ENCODE peak calls at places on chromosomes 13 and 19, in seven cellular contexts. L is T follicular helper cell, H is NCI-H2081 treated with DMSO at 0.1 percent for 48 hours, X is astrocyte of the cerebellum, G is T-helper 17 cell, U is AG10803, C is NCI-H526 treated with DMSO at 0.1 percent for 48 hours. Q is an unnamed sample.

GRCh38 chr19:1047696-1048147 is 7.8 kb downstream of the ABCA7 start:
- DNase-seq in H (no peak), C (no peak), G (no peak), L (no peak), X (no peak), U (no peak), Q (no peak)

GRCh38 chr19:55319786-55320185 is 5.4 kb downstream of the TMEM150B start:
- DNase-seq in X (no peak), C (peak; percentile 32), U (peak; percentile 27), H (no peak), L (no peak), G (no peak), Q (no peak)

GRCh38 chr19:7225741-7226140 is 68.5 kb downstream of the INSR start:
- DNase-seq in G (no peak), C (no peak), U (no peak), L (no peak), X (no peak), H (no peak), Q (no peak)

GRCh38 chr13:97810152-97810551 is 143.3 kb upstream of the IPO5 start:
- DNase-seq in U (peak; percentile 3), L (no peak), G (no peak), H (peak; percentile 6), X (no peak), C (peak; percentile 41), Q (peak; percentile 57)

GRCh38 chr13:45781553-45782326 is 69.8 kb downstream of the SIAH3 start:
- DNase-seq in X (peak; percentile 3), G (no peak), L (no peak), H (peak; percentile 57), C (no peak), U (no peak), Q (peak; percentile 1)

GRCh38 chr13:96968027-96968426 is 26.2 kb downstream of the OXGR1 start:
- DNase-seq in X (no peak), C (no peak), G (no peak), U (no peak), L (no peak), H (no peak), Q (peak; percentile 9)

GRCh38 chr13:32720026-32720425 is 133.8 kb downstream of the PDS5B start:
- DNase-seq in C (no peak), U (peak; percentile 26), L (no peak), X (no peak), G (no peak), H (no peak), Q (no peak)

GRCh38 chr13:97506511-97506910 is 72.5 kb downstream of the RAP2A start:
- DNase-seq in C (no peak), H (no peak), X (no peak), L (no peak), G (no peak), U (peak; percentile 70), Q (peak; percentile 11)

GRCh38 chr13:38167164-38167822 is 182.4 kb upstream of the UFM1 start:
- DNase-seq in L (no peak), C (no peak), U (no peak), X (no peak), H (no peak), G (no peak), Q (peak; percentile 81)

GRCh38 chr13:78102121-78102677 is 183.6 kb upstream of the EDNRB start:
- DNase-seq in X (no peak), L (no peak), U (peak; percentile 84), H (no peak), G (no peak), C (no peak), Q (peak; percentile 67)

GRCh38 chr19:10919352-10920287 is 8.8 kb downstream of the YIPF2 start:
- DNase-seq in G (no peak), H (no peak), X (no peak), L (no peak), U (no peak), C (no peak), Q (no peak)

GRCh38 chr19:38739440-38740251 is 4.6 kb downstream of the CAPN12 start:
- DNase-seq in X (no peak), C (no peak), L (no peak), G (no peak), H (no peak), U (no peak), Q (no peak)

GRCh38 chr19:3576696-3577443 is 4.1 kb downstream of the HMG20B start:
- DNase-seq in L (no peak), C (no peak), G (no peak), H (no peak), X (peak; percentile 40), U (peak; percentile 70), Q (no peak)

GRCh38 chr19:3760871-3761361 is 576 bp downstream of the APBA3 start:
- DNase-seq in U (peak; percentile 14), G (no peak), C (no peak), X (no peak), L (no peak), H (no peak), Q (peak; percentile 33)